ENCODE peak calls at places on chromosome 4, in ten cellular contexts. One of them, this sample, is unnamed.

GRCh38 chr4:42412251-42412650 is 15.0 kb downstream of the SHISA3 start:
- DNase-seq in activated T-cell treated with anti-CD3 and anti-CD28 coated beads, Interleukin-2, amount 50 U/mL, for 48 hours: no peak
- DNase-seq in stimulated activated CD8-positive, alpha-beta memory T cell treated with anti-CD3 and anti-CD28 coated beads, Interleukin-15, amount 100 ng/mL, for 4 hours: no peak
- DNase-seq in brain microvascular endothelial cell: peak; percentile 54
- DNase-seq in activated CD4-positive, alpha-beta T cell treated with anti-CD3 and anti-CD28 coated beads, Interleukin-2, amount 50 U/mL, for 1 hour: no peak
- DNase-seq in amniotic stem cell: no peak
- DNase-seq in Caco-2: no peak
- DNase-seq in stimulated activated CD4-positive, alpha-beta T cell treated with anti-CD3 and anti-CD28 coated beads, Interleukin-4, amount 100 ng/mL, for 48 hours: no peak
- DNase-seq in mesenchymal stem cell: peak; percentile 69
- DNase-seq in activated naive CD4-positive, alpha-beta T cell treated with anti-CD3 and anti-CD28 coated beads for 36 hours: no peak
- DNase-seq in this sample: peak; percentile 98

GRCh38 chr4:159357350-159357749 is 254.5 kb downstream of the RAPGEF2 start:
- DNase-seq in activated T-cell treated with anti-CD3 and anti-CD28 coated beads, Interleukin-2, amount 50 U/mL, for 48 hours: no peak
- DNase-seq in stimulated activated CD8-positive, alpha-beta memory T cell treated with anti-CD3 and anti-CD28 coated beads, Interleukin-15, amount 100 ng/mL, for 4 hours: no peak
- DNase-seq in brain microvascular endothelial cell: no peak
- DNase-seq in activated CD4-positive, alpha-beta T cell treated with anti-CD3 and anti-CD28 coated beads, Interleukin-2, amount 50 U/mL, for 1 hour: no peak
- DNase-seq in amniotic stem cell: no peak
- DNase-seq in Caco-2: no peak
- DNase-seq in stimulated activated CD4-positive, alpha-beta T cell treated with anti-CD3 and anti-CD28 coated beads, Interleukin-4, amount 100 ng/mL, for 48 hours: no peak
- DNase-seq in mesenchymal stem cell: no peak
- DNase-seq in activated naive CD4-positive, alpha-beta T cell treated with anti-CD3 and anti-CD28 coated beads for 36 hours: no peak
- DNase-seq in this sample: no peak

GRCh38 chr4:143357161-143357845 is 20.6 kb downstream of the GAB1 start:
- DNase-seq in activated T-cell treated with anti-CD3 and anti-CD28 coated beads, Interleukin-2, amount 50 U/mL, for 48 hours: no peak
- DNase-seq in stimulated activated CD8-positive, alpha-beta memory T cell treated with anti-CD3 and anti-CD28 coated beads, Interleukin-15, amount 100 ng/mL, for 4 hours: no peak
- DNase-seq in brain microvascular endothelial cell: no peak
- DNase-seq in activated CD4-positive, alpha-beta T cell treated with anti-CD3 and anti-CD28 coated beads, Interleukin-2, amount 50 U/mL, for 1 hour: no peak
- DNase-seq in amniotic stem cell: no peak
- DNase-seq in Caco-2: no peak
- DNase-seq in stimulated activated CD4-positive, alpha-beta T cell treated with anti-CD3 and anti-CD28 coated beads, Interleukin-4, amount 100 ng/mL, for 48 hours: no peak
- DNase-seq in mesenchymal stem cell: no peak
- DNase-seq in activated naive CD4-positive, alpha-beta T cell treated with anti-CD3 and anti-CD28 coated beads for 36 hours: no peak
- DNase-seq in this sample: no peak

GRCh38 chr4:13933163-13933562 is 305.6 kb upstream of the BOD1L1 start:
- DNase-seq in activated T-cell treated with anti-CD3 and anti-CD28 coated beads, Interleukin-2, amount 50 U/mL, for 48 hours: no peak
- DNase-seq in stimulated activated CD8-positive, alpha-beta memory T cell treated with anti-CD3 and anti-CD28 coated beads, Interleukin-15, amount 100 ng/mL, for 4 hours: no peak
- DNase-seq in brain microvascular endothelial cell: no peak
- DNase-seq in activated CD4-positive, alpha-beta T cell treated with anti-CD3 and anti-CD28 coated beads, Interleukin-2, amount 50 U/mL, for 1 hour: no peak
- DNase-seq in amniotic stem cell: peak; percentile 14
- DNase-seq in Caco-2: no peak
- DNase-seq in stimulated activated CD4-positive, alpha-beta T cell treated with anti-CD3 and anti-CD28 coated beads, Interleukin-4, amount 100 ng/mL, for 48 hours: no peak
- DNase-seq in mesenchymal stem cell: peak; percentile 81
- DNase-seq in activated naive CD4-positive, alpha-beta T cell treated with anti-CD3 and anti-CD28 coated beads for 36 hours: no peak
- DNase-seq in this sample: peak; percentile 52

GRCh38 chr4:56907489-56908205 is at the start of gene REST:
- DNase-seq in activated T-cell treated with anti-CD3 and anti-CD28 coated beads, Interleukin-2, amount 50 U/mL, for 48 hours: peak; percentile 83
- DNase-seq in stimulated activated CD8-positive, alpha-beta memory T cell treated with anti-CD3 and anti-CD28 coated beads, Interleukin-15, amount 100 ng/mL, for 4 hours: peak; percentile 67
- DNase-seq in brain microvascular endothelial cell: peak; percentile 42
- DNase-seq in activated CD4-positive, alpha-beta T cell treated with anti-CD3 and anti-CD28 coated beads, Interleukin-2, amount 50 U/mL, for 1 hour: peak; percentile 82
- DNase-seq in amniotic stem cell: peak; percentile 48
- DNase-seq in Caco-2: peak; percentile 88
- DNase-seq in stimulated activated CD4-positive, alpha-beta T cell treated with anti-CD3 and anti-CD28 coated beads, Interleukin-4, amount 100 ng/mL, for 48 hours: peak; percentile 70
- DNase-seq in mesenchymal stem cell: peak; percentile 70
- DNase-seq in activated naive CD4-positive, alpha-beta T cell treated with anti-CD3 and anti-CD28 coated beads for 36 hours: peak; percentile 64
- DNase-seq in this sample: peak; percentile 47

GRCh38 chr4:162909952-162910351 is 256.7 kb downstream of the NAF1 start:
- DNase-seq in activated T-cell treated with anti-CD3 and anti-CD28 coated beads, Interleukin-2, amount 50 U/mL, for 48 hours: no peak
- DNase-seq in stimulated activated CD8-positive, alpha-beta memory T cell treated with anti-CD3 and anti-CD28 coated beads, Interleukin-15, amount 100 ng/mL, for 4 hours: no peak
- DNase-seq in brain microvascular endothelial cell: no peak
- DNase-seq in activated CD4-positive, alpha-beta T cell treated with anti-CD3 and anti-CD28 coated beads, Interleukin-2, amount 50 U/mL, for 1 hour: no peak
- DNase-seq in amniotic stem cell: no peak
- DNase-seq in Caco-2: no peak
- DNase-seq in stimulated activated CD4-positive, alpha-beta T cell treated with anti-CD3 and anti-CD28 coated beads, Interleukin-4, amount 100 ng/mL, for 48 hours: no peak
- DNase-seq in mesenchymal stem cell: no peak
- DNase-seq in activated naive CD4-positive, alpha-beta T cell treated with anti-CD3 and anti-CD28 coated beads for 36 hours: no peak
- DNase-seq in this sample: no peak

GRCh38 chr4:54954656-54955388 is 170.6 kb downstream of the KDR start:
- DNase-seq in activated T-cell treated with anti-CD3 and anti-CD28 coated beads, Interleukin-2, amount 50 U/mL, for 48 hours: no peak
- DNase-seq in stimulated activated CD8-positive, alpha-beta memory T cell treated with anti-CD3 and anti-CD28 coated beads, Interleukin-15, amount 100 ng/mL, for 4 hours: no peak
- DNase-seq in brain microvascular endothelial cell: no peak
- DNase-seq in activated CD4-positive, alpha-beta T cell treated with anti-CD3 and anti-CD28 coated beads, Interleukin-2, amount 50 U/mL, for 1 hour: no peak
- DNase-seq in amniotic stem cell: no peak
- DNase-seq in Caco-2: no peak
- DNase-seq in stimulated activated CD4-positive, alpha-beta T cell treated with anti-CD3 and anti-CD28 coated beads, Interleukin-4, amount 100 ng/mL, for 48 hours: no peak
- DNase-seq in mesenchymal stem cell: no peak
- DNase-seq in activated naive CD4-positive, alpha-beta T cell treated with anti-CD3 and anti-CD28 coated beads for 36 hours: no peak
- DNase-seq in this sample: no peak

GRCh38 chr4:151198748-151199147 is 78.2 kb upstream of the PRSS48 start:
- DNase-seq in activated T-cell treated with anti-CD3 and anti-CD28 coated beads, Interleukin-2, amount 50 U/mL, for 48 hours: no peak
- DNase-seq in stimulated activated CD8-positive, alpha-beta memory T cell treated with anti-CD3 and anti-CD28 coated beads, Interleukin-15, amount 100 ng/mL, for 4 hours: no peak
- DNase-seq in brain microvascular endothelial cell: no peak
- DNase-seq in activated CD4-positive, alpha-beta T cell treated with anti-CD3 and anti-CD28 coated beads, Interleukin-2, amount 50 U/mL, for 1 hour: no peak
- DNase-seq in amniotic stem cell: no peak
- DNase-seq in Caco-2: no peak
- DNase-seq in stimulated activated CD4-positive, alpha-beta T cell treated with anti-CD3 and anti-CD28 coated beads, Interleukin-4, amount 100 ng/mL, for 48 hours: no peak
- DNase-seq in mesenchymal stem cell: peak; percentile 59
- DNase-seq in activated naive CD4-positive, alpha-beta T cell treated with anti-CD3 and anti-CD28 coated beads for 36 hours: no peak
- DNase-seq in this sample: peak; percentile 53

GRCh38 chr4:140158234-140159030 is 4.4 kb upstream of the MAML3 start:
- DNase-seq in activated T-cell treated with anti-CD3 and anti-CD28 coated beads, Interleukin-2, amount 50 U/mL, for 48 hours: no peak
- DNase-seq in stimulated activated CD8-positive, alpha-beta memory T cell treated with anti-CD3 and anti-CD28 coated beads, Interleukin-15, amount 100 ng/mL, for 4 hours: no peak
- DNase-seq in brain microvascular endothelial cell: no peak
- DNase-seq in activated CD4-positive, alpha-beta T cell treated with anti-CD3 and anti-CD28 coated beads, Interleukin-2, amount 50 U/mL, for 1 hour: no peak
- DNase-seq in amniotic stem cell: no peak
- DNase-seq in Caco-2: no peak
- DNase-seq in stimulated activated CD4-positive, alpha-beta T cell treated with anti-CD3 and anti-CD28 coated beads, Interleukin-4, amount 100 ng/mL, for 48 hours: no peak
- DNase-seq in mesenchymal stem cell: no peak
- DNase-seq in activated naive CD4-positive, alpha-beta T cell treated with anti-CD3 and anti-CD28 coated beads for 36 hours: no peak
- DNase-seq in this sample: peak; percentile 83

GRCh38 chr4:168574581-168575295 is 77.9 kb downstream of the PALLD start:
- DNase-seq in activated T-cell treated with anti-CD3 and anti-CD28 coated beads, Interleukin-2, amount 50 U/mL, for 48 hours: no peak
- DNase-seq in stimulated activated CD8-positive, alpha-beta memory T cell treated with anti-CD3 and anti-CD28 coated beads, Interleukin-15, amount 100 ng/mL, for 4 hours: no peak
- DNase-seq in brain microvascular endothelial cell: no peak
- DNase-seq in activated CD4-positive, alpha-beta T cell treated with anti-CD3 and anti-CD28 coated beads, Interleukin-2, amount 50 U/mL, for 1 hour: no peak
- DNase-seq in amniotic stem cell: no peak
- DNase-seq in Caco-2: no peak
- DNase-seq in stimulated activated CD4-positive, alpha-beta T cell treated with anti-CD3 and anti-CD28 coated beads, Interleukin-4, amount 100 ng/mL, for 48 hours: no peak
- DNase-seq in mesenchymal stem cell: no peak
- DNase-seq in activated naive CD4-positive, alpha-beta T cell treated with anti-CD3 and anti-CD28 coated beads for 36 hours: no peak
- DNase-seq in this sample: peak; percentile 56

GRCh38 chr4:62023633-62024032 is 823.5 kb downstream of the ADGRL3 start:
- DNase-seq in activated T-cell treated with anti-CD3 and anti-CD28 coated beads, Interleukin-2, amount 50 U/mL, for 48 hours: no peak
- DNase-seq in stimulated activated CD8-positive, alpha-beta memory T cell treated with anti-CD3 and anti-CD28 coated beads, Interleukin-15, amount 100 ng/mL, for 4 hours: no peak
- DNase-seq in brain microvascular endothelial cell: no peak
- DNase-seq in activated CD4-positive, alpha-beta T cell treated with anti-CD3 and anti-CD28 coated beads, Interleukin-2, amount 50 U/mL, for 1 hour: no peak
- DNase-seq in amniotic stem cell: no peak
- DNase-seq in Caco-2: no peak
- DNase-seq in stimulated activated CD4-positive, alpha-beta T cell treated with anti-CD3 and anti-CD28 coated beads, Interleukin-4, amount 100 ng/mL, for 48 hours: no peak
- DNase-seq in mesenchymal stem cell: no peak
- DNase-seq in activated naive CD4-positive, alpha-beta T cell treated with anti-CD3 and anti-CD28 coated beads for 36 hours: no peak
- DNase-seq in this sample: no peak

GRCh38 chr4:53355919-53356521 is 9.8 kb downstream of the SCFD2 start:
- DNase-seq in activated T-cell treated with anti-CD3 and anti-CD28 coated beads, Interleukin-2, amount 50 U/mL, for 48 hours: no peak
- DNase-seq in stimulated activated CD8-positive, alpha-beta memory T cell treated with anti-CD3 and anti-CD28 coated beads, Interleukin-15, amount 100 ng/mL, for 4 hours: no peak
- DNase-seq in brain microvascular endothelial cell: no peak
- DNase-seq in activated CD4-positive, alpha-beta T cell treated with anti-CD3 and anti-CD28 coated beads, Interleukin-2, amount 50 U/mL, for 1 hour: no peak
- DNase-seq in amniotic stem cell: no peak
- DNase-seq in Caco-2: no peak
- DNase-seq in stimulated activated CD4-positive, alpha-beta T cell treated with anti-CD3 and anti-CD28 coated beads, Interleukin-4, amount 100 ng/mL, for 48 hours: no peak
- DNase-seq in mesenchymal stem cell: no peak
- DNase-seq in activated naive CD4-positive, alpha-beta T cell treated with anti-CD3 and anti-CD28 coated beads for 36 hours: no peak
- DNase-seq in this sample: no peak

GRCh38 chr4:75494563-75494962 is 19.6 kb downstream of the RCHY1 start:
- DNase-seq in activated T-cell treated with anti-CD3 and anti-CD28 coated beads, Interleukin-2, amount 50 U/mL, for 48 hours: no peak
- DNase-seq in stimulated activated CD8-positive, alpha-beta memory T cell treated with anti-CD3 and anti-CD28 coated beads, Interleukin-15, amount 100 ng/mL, for 4 hours: no peak
- DNase-seq in brain microvascular endothelial cell: peak; percentile 28
- DNase-seq in activated CD4-positive, alpha-beta T cell treated with anti-CD3 and anti-CD28 coated beads, Interleukin-2, amount 50 U/mL, for 1 hour: no peak
- DNase-seq in amniotic stem cell: no peak
- DNase-seq in Caco-2: no peak
- DNase-seq in stimulated activated CD4-positive, alpha-beta T cell treated with anti-CD3 and anti-CD28 coated beads, Interleukin-4, amount 100 ng/mL, for 48 hours: no peak
- DNase-seq in mesenchymal stem cell: peak; percentile 85
- DNase-seq in activated naive CD4-positive, alpha-beta T cell treated with anti-CD3 and anti-CD28 coated beads for 36 hours: no peak
- DNase-seq in this sample: peak; percentile 84

GRCh38 chr4:168859100-168859499 is 151.0 kb downstream of the CBR4 start:
- DNase-seq in activated T-cell treated with anti-CD3 and anti-CD28 coated beads, Interleukin-2, amount 50 U/mL, for 48 hours: no peak
- DNase-seq in stimulated activated CD8-positive, alpha-beta memory T cell treated with anti-CD3 and anti-CD28 coated beads, Interleukin-15, amount 100 ng/mL, for 4 hours: no peak
- DNase-seq in brain microvascular endothelial cell: no peak
- DNase-seq in activated CD4-positive, alpha-beta T cell treated with anti-CD3 and anti-CD28 coated beads, Interleukin-2, amount 50 U/mL, for 1 hour: no peak
- DNase-seq in amniotic stem cell: no peak
- DNase-seq in Caco-2: no peak
- DNase-seq in stimulated activated CD4-positive, alpha-beta T cell treated with anti-CD3 and anti-CD28 coated beads, Interleukin-4, amount 100 ng/mL, for 48 hours: no peak
- DNase-seq in mesenchymal stem cell: no peak
- DNase-seq in activated naive CD4-positive, alpha-beta T cell treated with anti-CD3 and anti-CD28 coated beads for 36 hours: no peak
- DNase-seq in this sample: no peak

GRCh38 chr4:107312366-107312765 is 276.3 kb upstream of the DKK2 start:
- DNase-seq in activated T-cell treated with anti-CD3 and anti-CD28 coated beads, Interleukin-2, amount 50 U/mL, for 48 hours: no peak
- DNase-seq in stimulated activated CD8-positive, alpha-beta memory T cell treated with anti-CD3 and anti-CD28 coated beads, Interleukin-15, amount 100 ng/mL, for 4 hours: no peak
- DNase-seq in brain microvascular endothelial cell: peak; percentile 19
- DNase-seq in activated CD4-positive, alpha-beta T cell treated with anti-CD3 and anti-CD28 coated beads, Interleukin-2, amount 50 U/mL, for 1 hour: no peak
- DNase-seq in amniotic stem cell: no peak
- DNase-seq in Caco-2: no peak
- DNase-seq in stimulated activated CD4-positive, alpha-beta T cell treated with anti-CD3 and anti-CD28 coated beads, Interleukin-4, amount 100 ng/mL, for 48 hours: no peak
- DNase-seq in mesenchymal stem cell: no peak
- DNase-seq in activated naive CD4-positive, alpha-beta T cell treated with anti-CD3 and anti-CD28 coated beads for 36 hours: no peak
- DNase-seq in this sample: no peak

GRCh38 chr4:109912706-109913621 is at the start of gene EGF:
- DNase-seq in activated T-cell treated with anti-CD3 and anti-CD28 coated beads, Interleukin-2, amount 50 U/mL, for 48 hours: no peak
- DNase-seq in stimulated activated CD8-positive, alpha-beta memory T cell treated with anti-CD3 and anti-CD28 coated beads, Interleukin-15, amount 100 ng/mL, for 4 hours: no peak
- DNase-seq in brain microvascular endothelial cell: peak; percentile 33
- DNase-seq in activated CD4-positive, alpha-beta T cell treated with anti-CD3 and anti-CD28 coated beads, Interleukin-2, amount 50 U/mL, for 1 hour: no peak
- DNase-seq in amniotic stem cell: no peak
- DNase-seq in Caco-2: no peak
- DNase-seq in stimulated activated CD4-positive, alpha-beta T cell treated with anti-CD3 and anti-CD28 coated beads, Interleukin-4, amount 100 ng/mL, for 48 hours: no peak
- DNase-seq in mesenchymal stem cell: peak; percentile 73
- DNase-seq in activated naive CD4-positive, alpha-beta T cell treated with anti-CD3 and anti-CD28 coated beads for 36 hours: no peak
- DNase-seq in this sample: peak; percentile 40

GRCh38 chr4:67861513-67861912 is 22.3 kb downstream of the TMPRSS11D start:
- DNase-seq in activated T-cell treated with anti-CD3 and anti-CD28 coated beads, Interleukin-2, amount 50 U/mL, for 48 hours: no peak
- DNase-seq in stimulated activated CD8-positive, alpha-beta memory T cell treated with anti-CD3 and anti-CD28 coated beads, Interleukin-15, amount 100 ng/mL, for 4 hours: no peak
- DNase-seq in brain microvascular endothelial cell: no peak
- DNase-seq in activated CD4-positive, alpha-beta T cell treated with anti-CD3 and anti-CD28 coated beads, Interleukin-2, amount 50 U/mL, for 1 hour: no peak
- DNase-seq in amniotic stem cell: no peak
- DNase-seq in Caco-2: no peak
- DNase-seq in stimulated activated CD4-positive, alpha-beta T cell treated with anti-CD3 and anti-CD28 coated beads, Interleukin-4, amount 100 ng/mL, for 48 hours: no peak
- DNase-seq in mesenchymal stem cell: no peak
- DNase-seq in activated naive CD4-positive, alpha-beta T cell treated with anti-CD3 and anti-CD28 coated beads for 36 hours: no peak
- DNase-seq in this sample: no peak

GRCh38 chr4:3317656-3318211 is 24.9 kb downstream of the RGS12 start:
- DNase-seq in activated T-cell treated with anti-CD3 and anti-CD28 coated beads, Interleukin-2, amount 50 U/mL, for 48 hours: peak; percentile 7
- DNase-seq in stimulated activated CD8-positive, alpha-beta memory T cell treated with anti-CD3 and anti-CD28 coated beads, Interleukin-15, amount 100 ng/mL, for 4 hours: no peak
- DNase-seq in brain microvascular endothelial cell: no peak
- DNase-seq in activated CD4-positive, alpha-beta T cell treated with anti-CD3 and anti-CD28 coated beads, Interleukin-2, amount 50 U/mL, for 1 hour: no peak
- DNase-seq in amniotic stem cell: no peak
- DNase-seq in Caco-2: no peak
- DNase-seq in stimulated activated CD4-positive, alpha-beta T cell treated with anti-CD3 and anti-CD28 coated beads, Interleukin-4, amount 100 ng/mL, for 48 hours: no peak
- DNase-seq in mesenchymal stem cell: no peak
- DNase-seq in activated naive CD4-positive, alpha-beta T cell treated with anti-CD3 and anti-CD28 coated beads for 36 hours: no peak
- DNase-seq in this sample: no peak

GRCh38 chr4:16582526-16582925 is 315.9 kb downstream of the LDB2 start:
- DNase-seq in activated T-cell treated with anti-CD3 and anti-CD28 coated beads, Interleukin-2, amount 50 U/mL, for 48 hours: no peak
- DNase-seq in stimulated activated CD8-positive, alpha-beta memory T cell treated with anti-CD3 and anti-CD28 coated beads, Interleukin-15, amount 100 ng/mL, for 4 hours: no peak
- DNase-seq in brain microvascular endothelial cell: no peak
- DNase-seq in activated CD4-positive, alpha-beta T cell treated with anti-CD3 and anti-CD28 coated beads, Interleukin-2, amount 50 U/mL, for 1 hour: no peak
- DNase-seq in amniotic stem cell: no peak
- DNase-seq in Caco-2: peak; percentile 15
- DNase-seq in stimulated activated CD4-positive, alpha-beta T cell treated with anti-CD3 and anti-CD28 coated beads, Interleukin-4, amount 100 ng/mL, for 48 hours: no peak
- DNase-seq in mesenchymal stem cell: no peak
- DNase-seq in activated naive CD4-positive, alpha-beta T cell treated with anti-CD3 and anti-CD28 coated beads for 36 hours: no peak
- DNase-seq in this sample: no peak

GRCh38 chr4:69800599-69800998 is 40.2 kb upstream of the SULT1B1 start:
- DNase-seq in activated T-cell treated with anti-CD3 and anti-CD28 coated beads, Interleukin-2, amount 50 U/mL, for 48 hours: no peak
- DNase-seq in stimulated activated CD8-positive, alpha-beta memory T cell treated with anti-CD3 and anti-CD28 coated beads, Interleukin-15, amount 100 ng/mL, for 4 hours: no peak
- DNase-seq in brain microvascular endothelial cell: peak; percentile 44
- DNase-seq in activated CD4-positive, alpha-beta T cell treated with anti-CD3 and anti-CD28 coated beads, Interleukin-2, amount 50 U/mL, for 1 hour: no peak
- DNase-seq in amniotic stem cell: peak; percentile 43
- DNase-seq in Caco-2: no peak
- DNase-seq in stimulated activated CD4-positive, alpha-beta T cell treated with anti-CD3 and anti-CD28 coated beads, Interleukin-4, amount 100 ng/mL, for 48 hours: no peak
- DNase-seq in mesenchymal stem cell: no peak
- DNase-seq in activated naive CD4-positive, alpha-beta T cell treated with anti-CD3 and anti-CD28 coated beads for 36 hours: no peak
- DNase-seq in this sample: peak; percentile 73

GRCh38 chr4:26248647-26249046 is 72.2 kb upstream of the RBPJ start:
- DNase-seq in activated T-cell treated with anti-CD3 and anti-CD28 coated beads, Interleukin-2, amount 50 U/mL, for 48 hours: no peak
- DNase-seq in stimulated activated CD8-positive, alpha-beta memory T cell treated with anti-CD3 and anti-CD28 coated beads, Interleukin-15, amount 100 ng/mL, for 4 hours: no peak
- DNase-seq in brain microvascular endothelial cell: peak; percentile 65
- DNase-seq in activated CD4-positive, alpha-beta T cell treated with anti-CD3 and anti-CD28 coated beads, Interleukin-2, amount 50 U/mL, for 1 hour: no peak
- DNase-seq in amniotic stem cell: no peak
- DNase-seq in Caco-2: no peak
- DNase-seq in stimulated activated CD4-positive, alpha-beta T cell treated with anti-CD3 and anti-CD28 coated beads, Interleukin-4, amount 100 ng/mL, for 48 hours: no peak
- DNase-seq in mesenchymal stem cell: peak; percentile 48
- DNase-seq in activated naive CD4-positive, alpha-beta T cell treated with anti-CD3 and anti-CD28 coated beads for 36 hours: no peak
- DNase-seq in this sample: peak; percentile 91

GRCh38 chr4:155946486-155946885 is 7.2 kb downstream of the CTSO start:
- DNase-seq in activated T-cell treated with anti-CD3 and anti-CD28 coated beads, Interleukin-2, amount 50 U/mL, for 48 hours: no peak
- DNase-seq in stimulated activated CD8-positive, alpha-beta memory T cell treated with anti-CD3 and anti-CD28 coated beads, Interleukin-15, amount 100 ng/mL, for 4 hours: no peak
- DNase-seq in brain microvascular endothelial cell: peak; percentile 21
- DNase-seq in activated CD4-positive, alpha-beta T cell treated with anti-CD3 and anti-CD28 coated beads, Interleukin-2, amount 50 U/mL, for 1 hour: no peak
- DNase-seq in amniotic stem cell: no peak
- DNase-seq in Caco-2: no peak
- DNase-seq in stimulated activated CD4-positive, alpha-beta T cell treated with anti-CD3 and anti-CD28 coated beads, Interleukin-4, amount 100 ng/mL, for 48 hours: no peak
- DNase-seq in mesenchymal stem cell: peak; percentile 69
- DNase-seq in activated naive CD4-positive, alpha-beta T cell treated with anti-CD3 and anti-CD28 coated beads for 36 hours: no peak
- DNase-seq in this sample: no peak

GRCh38 chr4:110124721-110125120 is 73.7 kb downstream of the ELOVL6 start:
- DNase-seq in activated T-cell treated with anti-CD3 and anti-CD28 coated beads, Interleukin-2, amount 50 U/mL, for 48 hours: no peak
- DNase-seq in stimulated activated CD8-positive, alpha-beta memory T cell treated with anti-CD3 and anti-CD28 coated beads, Interleukin-15, amount 100 ng/mL, for 4 hours: no peak
- DNase-seq in brain microvascular endothelial cell: no peak
- DNase-seq in activated CD4-positive, alpha-beta T cell treated with anti-CD3 and anti-CD28 coated beads, Interleukin-2, amount 50 U/mL, for 1 hour: no peak
- DNase-seq in amniotic stem cell: no peak
- DNase-seq in Caco-2: no peak
- DNase-seq in stimulated activated CD4-positive, alpha-beta T cell treated with anti-CD3 and anti-CD28 coated beads, Interleukin-4, amount 100 ng/mL, for 48 hours: no peak
- DNase-seq in mesenchymal stem cell: no peak
- DNase-seq in activated naive CD4-positive, alpha-beta T cell treated with anti-CD3 and anti-CD28 coated beads for 36 hours: no peak
- DNase-seq in this sample: no peak

GRCh38 chr4:27861802-27862201 is 1001.2 kb downstream of the STIM2 start:
- DNase-seq in activated T-cell treated with anti-CD3 and anti-CD28 coated beads, Interleukin-2, amount 50 U/mL, for 48 hours: no peak
- DNase-seq in stimulated activated CD8-positive, alpha-beta memory T cell treated with anti-CD3 and anti-CD28 coated beads, Interleukin-15, amount 100 ng/mL, for 4 hours: no peak
- DNase-seq in brain microvascular endothelial cell: peak; percentile 70
- DNase-seq in activated CD4-positive, alpha-beta T cell treated with anti-CD3 and anti-CD28 coated beads, Interleukin-2, amount 50 U/mL, for 1 hour: no peak
- DNase-seq in amniotic stem cell: no peak
- DNase-seq in Caco-2: no peak
- DNase-seq in stimulated activated CD4-positive, alpha-beta T cell treated with anti-CD3 and anti-CD28 coated beads, Interleukin-4, amount 100 ng/mL, for 48 hours: no peak
- DNase-seq in mesenchymal stem cell: no peak
- DNase-seq in activated naive CD4-positive, alpha-beta T cell treated with anti-CD3 and anti-CD28 coated beads for 36 hours: no peak
- DNase-seq in this sample: peak; percentile 1

GRCh38 chr4:113951263-113951662 is 28.2 kb downstream of the ARSJ start:
- DNase-seq in activated T-cell treated with anti-CD3 and anti-CD28 coated beads, Interleukin-2, amount 50 U/mL, for 48 hours: no peak
- DNase-seq in stimulated activated CD8-positive, alpha-beta memory T cell treated with anti-CD3 and anti-CD28 coated beads, Interleukin-15, amount 100 ng/mL, for 4 hours: no peak
- DNase-seq in brain microvascular endothelial cell: no peak
- DNase-seq in activated CD4-positive, alpha-beta T cell treated with anti-CD3 and anti-CD28 coated beads, Interleukin-2, amount 50 U/mL, for 1 hour: no peak
- DNase-seq in amniotic stem cell: no peak
- DNase-seq in Caco-2: no peak
- DNase-seq in stimulated activated CD4-positive, alpha-beta T cell treated with anti-CD3 and anti-CD28 coated beads, Interleukin-4, amount 100 ng/mL, for 48 hours: no peak
- DNase-seq in mesenchymal stem cell: no peak
- DNase-seq in activated naive CD4-positive, alpha-beta T cell treated with anti-CD3 and anti-CD28 coated beads for 36 hours: no peak
- DNase-seq in this sample: peak; percentile 93

GRCh38 chr4:188695261-188695660 is 556.0 kb downstream of the TRIML1 start:
- DNase-seq in activated T-cell treated with anti-CD3 and anti-CD28 coated beads, Interleukin-2, amount 50 U/mL, for 48 hours: no peak
- DNase-seq in stimulated activated CD8-positive, alpha-beta memory T cell treated with anti-CD3 and anti-CD28 coated beads, Interleukin-15, amount 100 ng/mL, for 4 hours: no peak
- DNase-seq in brain microvascular endothelial cell: no peak
- DNase-seq in activated CD4-positive, alpha-beta T cell treated with anti-CD3 and anti-CD28 coated beads, Interleukin-2, amount 50 U/mL, for 1 hour: no peak
- DNase-seq in amniotic stem cell: no peak
- DNase-seq in Caco-2: no peak
- DNase-seq in stimulated activated CD4-positive, alpha-beta T cell treated with anti-CD3 and anti-CD28 coated beads, Interleukin-4, amount 100 ng/mL, for 48 hours: no peak
- DNase-seq in mesenchymal stem cell: no peak
- DNase-seq in activated naive CD4-positive, alpha-beta T cell treated with anti-CD3 and anti-CD28 coated beads for 36 hours: no peak
- DNase-seq in this sample: no peak

GRCh38 chr4:174324725-174325124 is 41.0 kb downstream of the CEP44 start:
- DNase-seq in activated T-cell treated with anti-CD3 and anti-CD28 coated beads, Interleukin-2, amount 50 U/mL, for 48 hours: no peak
- DNase-seq in stimulated activated CD8-positive, alpha-beta memory T cell treated with anti-CD3 and anti-CD28 coated beads, Interleukin-15, amount 100 ng/mL, for 4 hours: no peak
- DNase-seq in brain microvascular endothelial cell: peak; percentile 82
- DNase-seq in activated CD4-positive, alpha-beta T cell treated with anti-CD3 and anti-CD28 coated beads, Interleukin-2, amount 50 U/mL, for 1 hour: no peak
- DNase-seq in amniotic stem cell: no peak
- DNase-seq in Caco-2: no peak
- DNase-seq in stimulated activated CD4-positive, alpha-beta T cell treated with anti-CD3 and anti-CD28 coated beads, Interleukin-4, amount 100 ng/mL, for 48 hours: no peak
- DNase-seq in mesenchymal stem cell: no peak
- DNase-seq in activated naive CD4-positive, alpha-beta T cell treated with anti-CD3 and anti-CD28 coated beads for 36 hours: no peak
- DNase-seq in this sample: peak; percentile 46

GRCh38 chr4:27514711-27515110 is 654.1 kb downstream of the STIM2 start:
- DNase-seq in activated T-cell treated with anti-CD3 and anti-CD28 coated beads, Interleukin-2, amount 50 U/mL, for 48 hours: no peak
- DNase-seq in stimulated activated CD8-positive, alpha-beta memory T cell treated with anti-CD3 and anti-CD28 coated beads, Interleukin-15, amount 100 ng/mL, for 4 hours: no peak
- DNase-seq in brain microvascular endothelial cell: no peak
- DNase-seq in activated CD4-positive, alpha-beta T cell treated with anti-CD3 and anti-CD28 coated beads, Interleukin-2, amount 50 U/mL, for 1 hour: no peak
- DNase-seq in amniotic stem cell: no peak
- DNase-seq in Caco-2: no peak
- DNase-seq in stimulated activated CD4-positive, alpha-beta T cell treated with anti-CD3 and anti-CD28 coated beads, Interleukin-4, amount 100 ng/mL, for 48 hours: no peak
- DNase-seq in mesenchymal stem cell: no peak
- DNase-seq in activated naive CD4-positive, alpha-beta T cell treated with anti-CD3 and anti-CD28 coated beads for 36 hours: no peak
- DNase-seq in this sample: peak; percentile 5